ENCODE peak calls at places on chromosomes 16 and 17, in six cellular contexts. Y, E, A, T, J and U are unnamed samples.

GRCh38 chr17:78143214-78144145 is 2.7 kb upstream of the C17orf99 start:
- DNase-seq in Y (no peak), E (no peak), A (no peak), T (no peak), J (no peak), U (no peak)

GRCh38 chr17:81258292-81258691 is 19.2 kb downstream of the NDUFAF8 start:
- DNase-seq in Y (no peak), E (no peak), A (no peak), T (no peak), J (peak; percentile 44), U (no peak)

GRCh38 chr17:56289321-56289720 is 136.0 kb downstream of the ANKFN1 start:
- DNase-seq in Y (no peak), E (no peak), A (no peak), T (no peak), J (no peak), U (no peak)

GRCh38 chr16:30185141-30185682 is 1.8 kb downstream of the CORO1A start:
- DNase-seq in Y (no peak), E (no peak), A (no peak), T (no peak), J (no peak), U (no peak)

GRCh38 chr16:22192261-22193133 is 13.6 kb upstream of the EEF2K start:
- DNase-seq in Y (peak; percentile 95), E (peak; percentile 99), A (peak; percentile 76), T (peak; percentile 40), J (peak; percentile 79), U (no peak)

GRCh38 chr17:27762527-27763305 is 37.6 kb downstream of the NOS2 start:
- DNase-seq in Y (no peak), E (peak; percentile 10), A (peak; percentile 59), T (no peak), J (peak; percentile 48), U (no peak)

GRCh38 chr16:81366316-81366932 is 51.7 kb downstream of the GAN start:
- DNase-seq in Y (no peak), E (peak; percentile 77), A (no peak), T (peak; percentile 28), J (peak; percentile 66), U (no peak)

GRCh38 chr16:73054131-73054496 is 6.2 kb upstream of the ZFHX3 start:
- DNase-seq in Y (no peak), E (no peak), A (no peak), T (no peak), J (no peak), U (no peak)

GRCh38 chr16:15054357-15055140 is 1.3 kb downstream of the NTAN1 start:
- DNase-seq in Y (no peak), E (no peak), A (no peak), T (no peak), J (no peak), U (no peak)

GRCh38 chr16:15057755-15058417 is 2.0 kb upstream of the NTAN1 start:
- DNase-seq in Y (no peak), E (peak; percentile 0), A (no peak), T (no peak), J (no peak), U (no peak)

GRCh38 chr16:15053904-15054303 is 2.0 kb downstream of the NTAN1 start:
- DNase-seq in Y (no peak), E (no peak), A (no peak), T (no peak), J (no peak), U (no peak)

GRCh38 chr16:15052747-15053476 is 3.0 kb downstream of the NTAN1 start:
- DNase-seq in Y (no peak), E (no peak), A (no peak), T (no peak), J (no peak), U (no peak)

DNA sequence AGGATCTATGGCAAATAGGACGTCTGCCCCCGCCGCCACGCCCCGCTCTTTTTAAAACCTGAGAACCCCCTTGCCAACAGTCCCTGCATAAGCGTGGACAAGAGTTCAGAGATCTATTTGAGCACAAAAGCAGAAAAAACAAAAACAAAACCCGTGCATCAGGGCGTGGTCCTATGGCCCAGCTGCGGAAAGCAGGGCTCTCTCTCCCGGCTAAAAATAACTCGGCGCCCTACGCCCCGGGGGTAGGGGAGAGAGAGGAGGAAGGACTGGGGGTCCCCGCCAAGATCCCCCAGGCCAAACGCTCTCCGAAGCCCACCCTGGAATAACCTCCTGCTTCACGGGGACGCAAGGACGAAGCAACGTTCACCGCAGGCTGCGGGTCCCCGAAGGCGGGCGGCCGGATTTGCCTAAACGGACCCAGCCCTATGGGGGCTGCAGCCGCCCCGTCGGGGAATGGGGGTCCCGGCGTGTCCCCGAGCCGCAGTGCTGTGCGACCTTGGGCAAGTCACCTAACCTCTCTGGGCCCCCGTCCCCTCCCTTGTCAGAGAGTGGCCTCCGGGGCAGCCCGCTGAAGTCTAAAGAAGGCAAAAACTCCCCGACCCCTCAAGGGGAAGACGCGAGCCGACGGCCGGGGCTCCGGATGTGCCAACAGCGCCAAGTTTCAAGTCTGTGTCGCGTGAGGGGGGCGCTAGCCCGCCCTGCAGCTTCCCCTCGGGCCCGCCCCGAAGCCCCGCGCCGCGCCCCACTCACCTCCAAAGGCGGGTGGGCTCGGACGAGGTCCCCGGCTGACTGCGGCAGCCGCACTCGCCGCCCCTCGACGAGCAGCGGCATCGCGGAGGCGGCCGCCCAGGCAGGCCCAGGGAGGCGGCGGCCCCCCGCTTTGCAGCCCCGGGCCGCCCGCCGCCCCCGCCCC is 477 bp downstream of the NTAN1 start:
- DNase-seq in Y (peak; percentile 79), E (peak; percentile 52), A (no peak), T (peak; percentile 14), J (peak; percentile 18), U (no peak)
- TF ChIP-seq CTCF in Y (no peak), E (no peak), A (no peak), T (peak; percentile 20), J (peak; percentile 24), U (peak; percentile 56)

GRCh38 chr17:66398617-66399016 is 96.2 kb downstream of the PRKCA start:
- DNase-seq in Y (no peak), E (no peak), A (no peak), T (no peak), J (no peak), U (no peak)

GRCh38 chr17:66397486-66397885 is 95.1 kb downstream of the PRKCA start:
- DNase-seq in Y (no peak), E (no peak), A (no peak), T (no peak), J (no peak), U (no peak)

GRCh38 chr17:66399441-66399840 is 97.0 kb downstream of the PRKCA start:
- DNase-seq in Y (no peak), E (no peak), A (no peak), T (no peak), J (no peak), U (no peak)

GRCh38 chr17:66395961-66396360 is 93.5 kb downstream of the PRKCA start:
- DNase-seq in Y (no peak), E (no peak), A (no peak), T (no peak), J (no peak), U (no peak)

DNA sequence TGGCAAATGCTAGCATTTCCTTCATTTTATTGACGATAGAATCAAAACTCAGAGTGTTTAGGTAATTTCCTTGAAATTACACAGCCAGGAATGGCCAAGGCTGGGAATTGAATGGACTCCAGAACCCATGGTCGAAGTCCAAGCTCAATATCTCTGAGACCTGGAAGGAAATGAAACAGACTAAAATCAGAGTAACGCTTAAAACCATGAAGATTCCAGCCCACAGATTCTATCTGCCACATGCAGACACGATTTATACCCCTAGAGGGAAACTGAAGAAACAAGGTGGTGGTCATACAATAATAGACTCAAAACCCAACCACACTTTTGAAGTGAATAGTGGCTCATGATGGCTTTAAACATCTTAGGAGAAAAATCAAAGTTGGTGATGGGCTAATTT is 95.6 kb downstream of the PRKCA start:
- DNase-seq in Y (no peak), E (no peak), A (no peak), T (no peak), J (no peak), U (no peak)
- TF ChIP-seq CTCF in Y (no peak), E (no peak), A (no peak), T (no peak), J (no peak), U (no peak)

GRCh38 chr16:86142801-86143236 is 243.9 kb downstream of the IRF8 start:
- DNase-seq in Y (no peak), E (no peak), A (no peak), T (no peak), J (no peak), U (no peak)
- TF ChIP-seq CTCF in Y (no peak), E (no peak), A (no peak), T (no peak), J (no peak), U (no peak)

DNA sequence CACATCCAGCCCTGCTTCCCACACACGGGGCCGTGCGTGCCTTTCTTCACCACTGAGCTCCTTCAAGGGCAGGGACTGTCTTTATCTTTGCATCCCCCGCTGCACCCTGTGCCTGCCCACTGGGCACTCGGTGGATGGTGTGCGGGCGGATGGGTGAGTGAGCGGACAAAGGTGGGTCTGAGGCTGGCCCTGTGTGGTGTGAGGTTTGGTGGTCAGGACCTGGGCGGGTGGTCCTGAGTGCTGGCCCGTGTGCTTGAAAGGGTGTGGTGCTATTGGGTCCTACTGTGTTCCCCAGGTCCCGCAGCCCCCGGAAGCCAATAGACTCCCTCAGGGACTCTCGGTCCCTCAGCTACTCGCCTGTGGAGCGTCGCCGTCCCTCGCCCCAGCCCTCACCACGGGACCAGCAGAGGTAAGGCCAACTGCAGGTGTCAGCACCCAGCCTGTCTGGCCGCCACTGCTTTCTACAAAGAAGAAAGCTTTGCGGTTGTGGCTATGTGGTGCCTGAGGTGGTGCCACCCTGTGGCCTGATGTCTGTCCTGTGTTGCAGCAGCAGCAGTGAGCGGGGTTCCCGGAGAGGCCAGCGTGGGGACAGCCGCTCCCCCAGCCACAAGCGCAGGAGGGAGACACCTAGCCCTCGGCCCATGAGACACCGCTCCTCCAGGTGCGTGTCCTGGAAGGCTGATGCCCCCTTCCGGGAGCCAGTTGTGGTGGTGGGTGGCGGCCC is 6.9 kb downstream of the ELOB start:
- DNase-seq in Y (no peak), E (no peak), A (no peak), T (no peak), J (no peak), U (no peak)
- TF ChIP-seq CTCF in Y (no peak), E (no peak), A (no peak), T (no peak), J (peak; percentile 6), U (no peak)

GRCh38 chr16:1309888-1310831 is 724 bp downstream of the UBE2I start:
- DNase-seq in Y (no peak), E (peak; percentile 43), A (no peak), T (no peak), J (peak; percentile 68), U (no peak)

GRCh38 chr16:1311212-1311737 is 1.8 kb downstream of the UBE2I start:
- DNase-seq in Y (no peak), E (peak; percentile 21), A (no peak), T (no peak), J (no peak), U (no peak)

GRCh38 chr16:1308036-1308976 is 1.1 kb upstream of the UBE2I start:
- DNase-seq in Y (no peak), E (no peak), A (no peak), T (no peak), J (no peak), U (no peak)

GRCh38 chr16:1310832-1311200 is 1.4 kb downstream of the UBE2I start:
- DNase-seq in Y (no peak), E (peak; percentile 29), A (peak; percentile 23), T (no peak), J (peak; percentile 43), U (no peak)

GRCh38 chr16:1308977-1309885 is at the start of gene UBE2I:
- DNase-seq in Y (peak; percentile 99), E (peak; percentile 99), A (peak; percentile 98), T (peak; percentile 98), J (peak; percentile 97), U (peak; percentile 98)
- TF ChIP-seq CTCF in Y (no peak), E (no peak), A (no peak), T (no peak), J (no peak), U (no peak)

GRCh38 chr16:85057212-85057889 is 29.8 kb downstream of the KIAA0513 start:
- DNase-seq in Y (no peak), E (no peak), A (no peak), T (no peak), J (peak; percentile 40), U (no peak)
- TF ChIP-seq CTCF in Y (no peak), E (peak; percentile 16), A (no peak), T (peak; percentile 10), J (peak; percentile 36), U (peak; percentile 59)